ENCODE peak calls at places on chromosomes 4 and X, in four cellular contexts. W is K562, V is GM12878, R is HepG2. N is an unnamed sample.

GRCh38 chr4:183335369-183335940 is 13.2 kb upstream of the CLDN24 start:
- DNase-seq in W (no peak), V (no peak), R (peak), N (no peak)

GRCh38 chr4:185276036-185276435 is 66.6 kb downstream of the SNX25 start:
- DNase-seq in W (no peak), V (no peak), R (no peak), N (no peak)

GRCh38 chr4:183492791-183493221 is 12.1 kb upstream of the ING2 start:
- DNase-seq in W (no peak), V (no peak), R (no peak), N (no peak)

GRCh38 chrX:24902808-24903207 is 113.0 kb downstream of the ARX start:
- DNase-seq in W (no peak), V (no peak), R (no peak), N (no peak)

GRCh38 chr4:147511005-147511660 is 30.2 kb downstream of the EDNRA start:
- DNase-seq in W (no peak), V (no peak), R (no peak), N (no peak)

GRCh38 chr4:109682875-109683274 is 20.4 kb downstream of the CASP6 start:
- DNase-seq in W (no peak), V (no peak), R (no peak), N (no peak)

GRCh38 chr4:178448372-178449040 is 1006.3 kb upstream of the AGA start:
- DNase-seq in W (no peak), V (no peak), R (no peak), N (no peak)

GRCh38 chr4:102478186-102478585 is 23.0 kb upstream of the NFKB1 start:
- DNase-seq in W (peak), V (no peak), R (peak), N (peak)

GRCh38 chrX:24498975-24499374 is 33.9 kb downstream of the PDK3 start:
- DNase-seq in W (no peak), V (no peak), R (no peak), N (no peak)

GRCh38 chr4:16157609-16158503 is 68.4 kb downstream of the TAPT1 start:
- DNase-seq in W (no peak), V (no peak), R (peak), N (no peak)

GRCh38 chr4:71713611-71714203 is 70.2 kb downstream of the GC start:
- DNase-seq in W (peak), V (no peak), R (peak), N (no peak)

GRCh38 chrX:9378980-9379696 is 85.7 kb upstream of the TBL1X start:
- DNase-seq in W (no peak), V (no peak), R (no peak), N (no peak)

GRCh38 chr4:6910340-6910959 is 824 bp downstream of the TBC1D14 start:
- DNase-seq in W (peak), V (no peak), R (no peak), N (no peak)
- TF ChIP-seq CBFB in W (no peak), V (no peak), R (no peak), N (no peak)

GRCh38 chr4:79334341-79334740 is 8.5 kb upstream of the NAA11 start:
- DNase-seq in W (no peak), V (no peak), R (no peak), N (no peak)

GRCh38 chr4:79325864-79326328 is at the start of gene NAA11:
- DNase-seq in W (peak), V (no peak), R (no peak), N (no peak)

GRCh38 chr4:79325436-79325835 is 425 bp downstream of the NAA11 start:
- DNase-seq in W (peak), V (no peak), R (no peak), N (no peak)

GRCh38 chr4:79334783-79335182 is 8.9 kb upstream of the NAA11 start:
- DNase-seq in W (no peak), V (no peak), R (no peak), N (no peak)

GRCh38 chr4:79331126-79331876 is 5.4 kb upstream of the NAA11 start:
- DNase-seq in W (no peak), V (no peak), R (no peak), N (no peak)
- TF ChIP-seq ATF3 in W (no peak), V (no peak), R (no peak), N (no peak)

DNA sequence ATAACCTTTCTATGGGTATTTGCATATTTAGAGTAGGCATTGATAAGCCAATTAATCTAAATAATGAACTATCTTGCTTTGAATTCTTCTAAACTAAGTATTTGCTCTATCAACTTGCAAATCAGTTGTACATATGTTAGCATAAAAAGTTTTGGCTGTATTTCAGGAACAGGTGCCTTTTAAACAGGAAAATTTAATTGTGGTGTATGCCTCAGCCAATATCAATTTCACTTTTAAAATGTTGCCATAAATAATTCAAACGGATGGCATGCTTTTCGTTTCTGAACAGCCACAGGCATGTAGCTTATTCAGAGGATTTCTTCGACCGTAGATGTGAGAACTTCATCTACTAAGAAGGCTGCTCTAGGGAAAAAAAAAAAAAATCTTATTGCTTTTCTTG is 99.9 kb downstream of the DCLK2 start:
- DNase-seq in W (no peak), V (no peak), R (no peak), N (no peak)
- TF ChIP-seq CBFB in W (no peak), V (no peak), R (no peak), N (no peak)

GRCh38 chrX:118679290-118679689 is 48.1 kb upstream of the IL13RA1 start:
- DNase-seq in W (no peak), V (no peak), R (no peak), N (no peak)

GRCh38 chrX:118675966-118676349 is 51.4 kb upstream of the IL13RA1 start:
- DNase-seq in W (no peak), V (no peak), R (no peak), N (no peak)

GRCh38 chrX:118677318-118677717 is 50.1 kb upstream of the IL13RA1 start:
- DNase-seq in W (no peak), V (no peak), R (no peak), N (no peak)

DNA sequence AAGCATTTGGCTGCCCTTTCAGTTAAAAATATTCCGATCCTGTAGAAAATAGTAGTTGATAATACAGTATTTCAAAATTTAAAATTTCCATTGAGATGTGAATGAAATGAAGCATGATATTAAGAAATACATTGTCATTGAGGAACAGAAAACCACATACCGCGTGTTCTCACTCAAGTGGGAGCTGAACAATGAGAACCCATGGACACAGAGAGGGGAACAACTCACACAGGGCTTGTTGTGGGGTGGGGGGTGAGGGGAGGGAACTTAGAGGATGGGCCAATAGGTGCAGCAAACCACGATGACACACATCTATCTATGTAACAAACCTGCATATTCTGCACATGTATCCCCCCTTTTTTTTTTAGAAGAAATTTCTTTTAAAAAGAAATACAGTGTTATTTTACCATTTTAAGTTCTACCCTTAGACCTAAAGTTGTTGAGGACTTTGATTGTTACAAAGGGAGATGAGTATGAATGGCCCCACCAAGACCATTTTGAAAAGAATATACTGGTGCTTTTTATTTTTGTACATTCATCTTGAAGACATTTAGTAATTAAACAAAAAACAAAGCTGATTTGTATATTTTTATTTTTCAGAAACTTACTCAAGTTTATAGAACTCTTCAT is 52.0 kb upstream of the IL13RA1 start:
- DNase-seq in W (no peak), V (no peak), R (no peak), N (no peak)
- TF ChIP-seq ATF3 in W (no peak), V (no peak), R (no peak), N (no peak)

DNA sequence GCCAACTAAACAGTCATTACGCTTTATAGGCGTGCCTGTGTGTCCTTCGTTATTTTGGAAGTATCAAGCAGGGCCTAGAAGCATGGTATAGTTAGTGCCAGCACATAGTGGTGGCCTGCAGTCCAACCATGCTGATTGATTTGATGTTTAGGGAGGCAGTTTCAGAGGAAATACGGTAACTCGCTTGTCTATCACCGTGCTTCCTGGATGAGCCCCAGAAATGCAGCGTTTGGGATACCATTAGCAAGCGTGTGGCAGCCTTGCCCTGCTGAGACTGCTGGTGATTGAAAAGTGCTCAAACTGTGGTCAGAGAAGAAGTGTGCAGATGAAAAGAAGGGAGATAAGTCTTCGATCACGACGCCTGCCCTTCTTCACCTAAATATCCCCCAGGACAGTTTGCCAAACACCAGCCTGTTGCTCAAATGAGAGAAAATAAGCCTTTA is 158.4 kb downstream of the CHIC2 start:
- DNase-seq in W (no peak), V (peak), R (peak), N (peak)
- TF ChIP-seq CBFB in W (no peak), V (no peak), R (no peak), N (no peak)

GRCh38 chr4:171846232-171846631 is 33.0 kb downstream of the GALNTL6 start:
- DNase-seq in W (peak), V (no peak), R (peak), N (peak)
- TF ChIP-seq ATF3 in W (no peak), V (no peak), R (no peak), N (no peak)

GRCh38 chr4:65880594-65880993 is 210.3 kb upstream of the EPHA5 start:
- DNase-seq in W (no peak), V (no peak), R (no peak), N (no peak)
- TF ChIP-seq CBFB in W (no peak), V (no peak), R (no peak), N (no peak)

GRCh38 chrX:110847334-110847733 is 51.7 kb upstream of the CHRDL1 start:
- DNase-seq in W (peak), V (peak), R (peak), N (no peak)

GRCh38 chrX:110851780-110852179 is 56.2 kb upstream of the CHRDL1 start:
- DNase-seq in W (peak), V (no peak), R (no peak), N (peak)

GRCh38 chrX:110846071-110846470 is 50.5 kb upstream of the CHRDL1 start:
- DNase-seq in W (no peak), V (no peak), R (no peak), N (no peak)
- TF ChIP-seq ATF3 in W (no peak), V (no peak), R (no peak), N (no peak)